ENCODE peak calls at places on chromosomes 16 and 17, in five cellular contexts. One of them, this sample, is unnamed.

GRCh38 chr17:72591500-72592241 is 470.9 kb downstream of the SOX9 start:
- DNase-seq in coronary artery: no peak
- DNase-seq in AG04450: no peak
- DNase-seq in HFFc6: no peak
- DNase-seq in mammary epithelial cell: peak
- DNase-seq in this sample: peak

GRCh38 chr16:3180445-3180878 is 7.5 kb upstream of the OR1F1 start:
- DNase-seq in coronary artery: no peak
- DNase-seq in AG04450: no peak
- DNase-seq in HFFc6: peak
- DNase-seq in mammary epithelial cell: peak
- DNase-seq in this sample: peak

GRCh38 chr16:68345351-68345810 is 34.6 kb downstream of the PRMT7 start:
- DNase-seq in coronary artery: no peak
- DNase-seq in AG04450: no peak
- DNase-seq in HFFc6: no peak
- DNase-seq in mammary epithelial cell: no peak
- DNase-seq in this sample: no peak

GRCh38 chr17:7238418-7239090 is 703 bp downstream of the PHF23 start:
- DNase-seq in coronary artery: no peak
- DNase-seq in AG04450: no peak
- DNase-seq in HFFc6: no peak
- DNase-seq in mammary epithelial cell: no peak
- DNase-seq in this sample: peak

GRCh38 chr17:48904428-48904827 is 3.8 kb upstream of the UBE2Z start:
- DNase-seq in coronary artery: no peak
- DNase-seq in AG04450: no peak
- DNase-seq in HFFc6: no peak
- DNase-seq in mammary epithelial cell: no peak
- DNase-seq in this sample: no peak

GRCh38 chr17:74773871-74774286 is 2.3 kb downstream of the NAT9 start:
- DNase-seq in coronary artery: no peak
- DNase-seq in AG04450: no peak
- DNase-seq in HFFc6: peak
- DNase-seq in mammary epithelial cell: no peak
- DNase-seq in this sample: no peak

GRCh38 chr17:73592079-73592415 is 52.2 kb downstream of the SDK2 start:
- DNase-seq in coronary artery: no peak
- DNase-seq in AG04450: no peak
- DNase-seq in HFFc6: no peak
- DNase-seq in mammary epithelial cell: no peak
- DNase-seq in this sample: no peak

GRCh38 chr16:1146409-1146808 is 6.5 kb upstream of the CACNA1H start:
- DNase-seq in coronary artery: no peak
- DNase-seq in AG04450: no peak
- DNase-seq in HFFc6: no peak
- DNase-seq in mammary epithelial cell: no peak
- DNase-seq in this sample: no peak

GRCh38 chr17:43467981-43468541 is 15.7 kb upstream of the DHX8 start:
- DNase-seq in coronary artery: no peak
- DNase-seq in AG04450: no peak
- DNase-seq in HFFc6: peak
- DNase-seq in mammary epithelial cell: peak
- DNase-seq in this sample: peak

GRCh38 chr17:69250641-69251040 is 22.0 kb upstream of the ABCA10 start:
- DNase-seq in coronary artery: no peak
- DNase-seq in AG04450: no peak
- DNase-seq in HFFc6: peak
- DNase-seq in mammary epithelial cell: no peak
- DNase-seq in this sample: no peak

GRCh38 chr16:57318240-57318970 is 33.9 kb upstream of the PLLP start:
- DNase-seq in coronary artery: peak
- DNase-seq in AG04450: no peak
- DNase-seq in HFFc6: peak
- DNase-seq in mammary epithelial cell: no peak
- DNase-seq in this sample: no peak

GRCh38 chr17:7114875-7115614 is 423 bp upstream of the ASGR2 start:
- DNase-seq in coronary artery: no peak
- DNase-seq in AG04450: no peak
- DNase-seq in HFFc6: no peak
- DNase-seq in mammary epithelial cell: no peak
- DNase-seq in this sample: no peak

GRCh38 chr17:10617120-10617505 is 40.0 kb downstream of the MYH3 start:
- DNase-seq in coronary artery: no peak
- DNase-seq in AG04450: no peak
- DNase-seq in HFFc6: no peak
- DNase-seq in mammary epithelial cell: no peak
- DNase-seq in this sample: no peak

GRCh38 chr16:56294014-56294413 is 102.7 kb downstream of the GNAO1 start:
- DNase-seq in coronary artery: no peak
- DNase-seq in AG04450: no peak
- DNase-seq in HFFc6: no peak
- DNase-seq in mammary epithelial cell: no peak
- DNase-seq in this sample: no peak

GRCh38 chr16:50706250-50706649 is 12.8 kb downstream of the NOD2 start:
- DNase-seq in coronary artery: no peak
- DNase-seq in AG04450: no peak
- DNase-seq in HFFc6: no peak
- DNase-seq in mammary epithelial cell: no peak
- DNase-seq in this sample: no peak

GRCh38 chr17:66526827-66527226 is 224.4 kb downstream of the PRKCA start:
- DNase-seq in coronary artery: no peak
- DNase-seq in AG04450: no peak
- DNase-seq in HFFc6: no peak
- DNase-seq in mammary epithelial cell: no peak
- DNase-seq in this sample: no peak

GRCh38 chr16:379183-379960 is 2.4 kb downstream of the PGAP6 start:
- DNase-seq in coronary artery: no peak
- DNase-seq in AG04450: no peak
- DNase-seq in HFFc6: no peak
- DNase-seq in mammary epithelial cell: no peak
- DNase-seq in this sample: peak

GRCh38 chr16:4231886-4232285 is 10.0 kb downstream of the SRL start:
- DNase-seq in coronary artery: no peak
- DNase-seq in AG04450: no peak
- DNase-seq in HFFc6: no peak
- DNase-seq in mammary epithelial cell: no peak
- DNase-seq in this sample: no peak

GRCh38 chr16:28019218-28019617 is 44.3 kb downstream of the GSG1L start:
- DNase-seq in coronary artery: no peak
- DNase-seq in AG04450: no peak
- DNase-seq in HFFc6: no peak
- DNase-seq in mammary epithelial cell: no peak
- DNase-seq in this sample: no peak

GRCh38 chr16:51949260-51949659 is 597.7 kb downstream of the TOX3 start:
- DNase-seq in coronary artery: no peak
- DNase-seq in AG04450: no peak
- DNase-seq in HFFc6: no peak
- DNase-seq in mammary epithelial cell: no peak
- DNase-seq in this sample: no peak

GRCh38 chr16:8935989-8936388 is 27.7 kb downstream of the USP7 start:
- DNase-seq in coronary artery: no peak
- DNase-seq in AG04450: no peak
- DNase-seq in HFFc6: no peak
- DNase-seq in mammary epithelial cell: no peak
- DNase-seq in this sample: no peak
- TF ChIP-seq CTCF in coronary artery: peak
- TF ChIP-seq CTCF in AG04450: no peak
- TF ChIP-seq CTCF in HFFc6: peak
- TF ChIP-seq CTCF in mammary epithelial cell: no peak
- TF ChIP-seq CTCF in this sample: no peak

GRCh38 chr16:19900590-19900989 is 15.9 kb upstream of the GPRC5B start:
- DNase-seq in coronary artery: no peak
- DNase-seq in AG04450: no peak
- DNase-seq in HFFc6: no peak
- DNase-seq in mammary epithelial cell: no peak
- DNase-seq in this sample: no peak
- TF ChIP-seq CTCF in coronary artery: no peak
- TF ChIP-seq CTCF in AG04450: peak
- TF ChIP-seq CTCF in HFFc6: peak
- TF ChIP-seq CTCF in mammary epithelial cell: no peak
- TF ChIP-seq CTCF in this sample: no peak

GRCh38 chr16:88759245-88759975 is 25.6 kb downstream of the PIEZO1 start:
- DNase-seq in coronary artery: no peak
- DNase-seq in AG04450: no peak
- DNase-seq in HFFc6: no peak
- DNase-seq in mammary epithelial cell: no peak
- DNase-seq in this sample: no peak
- TF ChIP-seq CTCF in coronary artery: no peak
- TF ChIP-seq CTCF in AG04450: no peak
- TF ChIP-seq CTCF in HFFc6: no peak
- TF ChIP-seq CTCF in mammary epithelial cell: no peak
- TF ChIP-seq CTCF in this sample: no peak

DNA sequence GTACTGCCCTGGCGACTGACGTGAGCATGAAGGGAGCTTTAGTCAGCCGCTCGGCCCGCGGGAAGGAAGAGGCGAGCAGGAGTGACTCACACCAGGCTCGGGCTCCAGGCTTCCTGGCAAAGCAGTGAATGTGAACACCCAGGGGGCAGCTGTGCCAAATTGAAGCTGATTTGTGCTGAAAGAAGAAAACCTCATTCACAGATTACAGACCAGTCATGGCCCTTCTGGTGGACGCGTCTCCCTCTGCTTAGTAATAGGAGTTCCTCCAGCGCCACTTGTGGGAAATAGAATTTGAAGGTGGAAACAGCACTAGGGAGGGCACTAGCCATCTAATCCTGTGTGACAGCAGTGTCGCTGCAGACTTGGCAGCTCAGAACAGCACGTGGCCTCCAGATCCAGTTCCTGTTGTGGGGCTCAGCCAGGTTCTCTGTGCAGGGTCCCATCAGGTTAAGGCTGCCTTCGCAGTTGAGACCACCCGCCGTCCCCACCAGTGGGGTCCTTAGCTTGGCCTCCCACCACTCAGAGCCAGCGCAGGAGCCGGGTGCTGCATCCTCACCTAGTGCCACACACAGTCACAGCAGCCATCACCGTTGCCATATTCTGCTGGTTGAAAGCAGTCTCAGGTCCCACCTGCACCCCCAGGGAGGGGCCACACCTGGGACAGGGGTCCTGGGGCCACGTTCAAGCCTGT is 164.5 kb upstream of the CHMP6 start:
- DNase-seq in coronary artery: no peak
- DNase-seq in AG04450: peak
- DNase-seq in HFFc6: peak
- DNase-seq in mammary epithelial cell: peak
- DNase-seq in this sample: peak
- TF ChIP-seq CTCF in coronary artery: no peak
- TF ChIP-seq CTCF in AG04450: no peak
- TF ChIP-seq CTCF in HFFc6: peak
- TF ChIP-seq CTCF in mammary epithelial cell: no peak
- TF ChIP-seq CTCF in this sample: no peak

DNA sequence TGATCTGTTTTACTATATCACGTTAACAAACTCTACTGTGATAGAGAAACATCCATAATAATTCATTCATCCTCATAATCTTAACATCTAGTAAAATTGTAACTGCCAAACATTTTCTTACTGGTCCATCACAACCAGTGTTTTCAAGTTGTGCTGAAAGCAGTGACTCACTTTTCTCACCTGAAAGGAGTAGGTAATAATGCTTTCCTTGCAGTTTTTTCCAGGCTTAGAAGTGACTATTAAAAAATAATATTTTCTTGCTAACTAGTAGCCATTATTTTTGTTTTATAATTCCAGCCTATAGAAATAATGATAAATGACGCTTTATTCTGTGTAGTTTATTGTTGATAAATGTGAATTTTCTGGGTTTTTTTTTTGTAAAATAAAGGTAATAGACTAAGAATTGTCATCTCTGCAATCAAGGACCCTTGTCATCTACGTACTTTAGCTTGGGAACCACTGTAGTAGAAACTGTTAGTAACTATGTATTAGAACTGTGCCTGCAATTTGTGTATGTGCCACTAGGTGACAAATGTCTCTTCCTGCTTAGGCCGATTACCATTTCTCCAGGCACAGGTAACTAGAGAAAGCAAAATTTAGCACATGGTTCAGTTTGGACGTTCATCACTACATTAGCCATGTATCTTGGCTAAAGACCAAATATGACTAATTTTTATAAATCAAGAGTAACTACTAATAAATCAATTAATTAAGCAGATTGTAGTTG is 409.4 kb upstream of the ERCC4 start:
- DNase-seq in coronary artery: no peak
- DNase-seq in AG04450: no peak
- DNase-seq in HFFc6: no peak
- DNase-seq in mammary epithelial cell: no peak
- DNase-seq in this sample: no peak
- TF ChIP-seq CTCF in coronary artery: no peak
- TF ChIP-seq CTCF in AG04450: no peak
- TF ChIP-seq CTCF in HFFc6: peak
- TF ChIP-seq CTCF in mammary epithelial cell: peak
- TF ChIP-seq CTCF in this sample: peak

This sample was measured in epithelial cell of esophagus.